ENCODE peak calls at places on chromosomes 2 and 18, in five cellular contexts. N is MCF 10A, E is GM06990, M is RWPE1, K is HT1080. B is an unnamed sample.

GRCh38 chr2:186130678-186131511 is 355.2 kb upstream of the ZC3H15 start:
- DNase-seq in M (no peak), K (no peak), N (no peak), E (no peak), B (no peak)

GRCh38 chr2:24723668-24724067 is 69.5 kb downstream of the PTRHD1 start:
- DNase-seq in E (no peak), M (no peak), K (no peak), N (no peak), B (no peak)

GRCh38 chr2:5932556-5933469 is 240.6 kb downstream of the SOX11 start:
- DNase-seq in M (no peak), N (no peak), K (no peak), E (no peak), B (no peak)

GRCh38 chr2:84467389-84467788 is 8.3 kb upstream of the SUCLG1 start:
- DNase-seq in E (no peak), M (no peak), N (no peak), K (no peak), B (no peak)

GRCh38 chr2:99559075-99559662 is 69.4 kb upstream of the REV1 start:
- DNase-seq in N (peak), M (peak), E (peak), K (peak), B (peak)

GRCh38 chr2:177604291-177605065 is 211.9 kb downstream of the AGPS start:
- DNase-seq in N (peak), E (no peak), K (peak), M (peak), B (no peak)

GRCh38 chr18:3982541-3982940 is 472.6 kb downstream of the DLGAP1 start:
- DNase-seq in M (no peak), N (no peak), K (no peak), E (no peak), B (peak)

GRCh38 chr2:6876299-6876698 is 1.3 kb upstream of the RSAD2 start:
- DNase-seq in K (no peak), M (no peak), E (no peak), N (no peak), B (no peak)

GRCh38 chr2:69755862-69756467 is 14.0 kb downstream of the ANXA4 start:
- DNase-seq in K (peak), N (peak), E (no peak), M (peak), B (peak)

GRCh38 chr2:20110876-20111275 is 59.4 kb upstream of the LAPTM4A start:
- DNase-seq in K (no peak), N (no peak), E (no peak), M (no peak), B (no peak)

GRCh38 chr2:230819433-230819832 is 45.3 kb upstream of the ITM2C start:
- DNase-seq in K (no peak), E (no peak), M (no peak), N (no peak), B (no peak)